ENCODE peak calls at places on chromosomes 6 and 20, in four cellular contexts. T is small intestine, O is hepatocyte, U is heart left ventricle. D is an unnamed sample.

GRCh38 chr20:36802326-36803223 is 29.0 kb upstream of the DSN1 start:
- DNase-seq in T (no peak), O (no peak), U (no peak), D (no peak)

GRCh38 chr6:93581371-93581770 is 162.0 kb upstream of the EPHA7 start:
- DNase-seq in T (no peak), O (no peak), U (no peak), D (no peak)

GRCh38 chr6:40312213-40313015 is 274.8 kb downstream of the LRFN2 start:
- DNase-seq in T (no peak), O (no peak), U (no peak), D (no peak)

GRCh38 chr20:739736-740135 is 28.6 kb downstream of the SLC52A3 start:
- DNase-seq in T (no peak), O (no peak), U (no peak), D (no peak)

GRCh38 chr6:31947864-31948263 is 2.0 kb downstream of the CFB start:
- DNase-seq in T (no peak), O (no peak), U (no peak), D (no peak)

GRCh38 chr20:17721802-17722486 is 22.2 kb downstream of the BANF2 start:
- DNase-seq in T (peak; percentile 86), O (peak; percentile 69), U (no peak), D (no peak)

GRCh38 chr6:22194188-22194921 is 102.5 kb downstream of the PRL start:
- DNase-seq in T (no peak), O (no peak), U (no peak), D (peak; percentile 15)

GRCh38 chr6:109194770-109195169 is 99.5 kb downstream of the CEP57L1 start:
- DNase-seq in T (peak; percentile 20), O (peak; percentile 8), U (no peak), D (no peak)

GRCh38 chr20:51955756-51956155 is 153.4 kb upstream of the SALL4 start:
- DNase-seq in T (no peak), O (no peak), U (no peak), D (peak; percentile 62)

GRCh38 chr20:57322476-57322875 is 7.1 kb upstream of the SPO11 start:
- DNase-seq in T (no peak), O (no peak), U (no peak), D (no peak)

GRCh38 chr6:113632220-113632864 is 224.8 kb upstream of the MARCKS start:
- DNase-seq in T (peak; percentile 79), O (peak; percentile 78), U (peak; percentile 27), D (peak; percentile 87)

GRCh38 chr6:16669227-16669626 is 92.0 kb downstream of the ATXN1 start:
- DNase-seq in T (peak; percentile 50), O (no peak), U (no peak), D (peak; percentile 62)

GRCh38 chr6:119148102-119148824 is 69.8 kb upstream of the FAM184A start:
- DNase-seq in T (peak; percentile 68), O (peak; percentile 71), U (no peak), D (peak; percentile 92)

GRCh38 chr6:85868685-85869084 is 226.0 kb upstream of the SYNCRIP start:
- DNase-seq in T (no peak), O (no peak), U (no peak), D (no peak)

GRCh38 chr6:137277971-137278602 is 58.9 kb upstream of the IFNGR1 start:
- DNase-seq in T (no peak), O (peak; percentile 45), U (no peak), D (peak; percentile 78)

GRCh38 chr6:133995296-133995695 is 42.3 kb downstream of the TBPL1 start:
- DNase-seq in T (no peak), O (no peak), U (no peak), D (peak; percentile 30)

GRCh38 chr20:35277531-35278395 is at the start of gene MMP24OS:
- DNase-seq in T (peak; percentile 95), O (peak; percentile 95), U (peak; percentile 95), D (peak; percentile 96)

GRCh38 chr6:21593927-21594421 is 423 bp downstream of the SOX4 start:
- DNase-seq in T (peak; percentile 61), O (peak; percentile 57), U (peak; percentile 41), D (peak; percentile 69)

GRCh38 chr6:14192186-14192788 is 74.7 kb downstream of the CD83 start:
- DNase-seq in T (no peak), O (no peak), U (no peak), D (no peak)

GRCh38 chr20:31568773-31569162 is 36.3 kb upstream of the ID1 start:
- DNase-seq in T (no peak), O (peak; percentile 48), U (no peak), D (no peak)

GRCh38 chr20:31567380-31567720 is 37.7 kb upstream of the ID1 start:
- DNase-seq in T (no peak), O (no peak), U (no peak), D (no peak)

GRCh38 chr20:31569163-31570020 is 35.7 kb upstream of the ID1 start:
- DNase-seq in T (peak; percentile 68), O (peak; percentile 80), U (peak; percentile 42), D (peak; percentile 80)

GRCh38 chr20:31566658-31567379 is 38.3 kb upstream of the ID1 start:
- DNase-seq in T (peak; percentile 71), O (peak; percentile 86), U (no peak), D (no peak)

GRCh38 chr20:31568041-31568731 is 36.9 kb upstream of the ID1 start:
- DNase-seq in T (no peak), O (no peak), U (no peak), D (peak; percentile 56)
- H3K36me3 ChIP-seq in T (peaks cover 2% of the 10 kb centered on the region), O (no peaks in the 10 kb centered on the region), U (no peaks in the 10 kb centered on the region), D (peaks cover 51% of the 10 kb centered on the region)

GRCh38 chr6:157525292-157525889 is 144.4 kb downstream of the ZDHHC14 start:
- DNase-seq in T (no peak), O (no peak), U (no peak), D (no peak)
- H3K4me1 ChIP-seq in T (no peaks in the 10 kb centered on the region), O (peaks cover 13% of the 10 kb centered on the region), U (peaks cover 14% of the 10 kb centered on the region), D (peaks cover 25% of the 10 kb centered on the region)

GRCh38 chr6:54041239-54041638 is 70.0 kb upstream of the MLIP start:
- DNase-seq in T (no peak), O (no peak), U (no peak), D (no peak)
- H3K36me3 ChIP-seq in T (no peaks in the 10 kb centered on the region), O (no peaks in the 10 kb centered on the region), U (no peaks in the 10 kb centered on the region), D (no peaks in the 10 kb centered on the region)

GRCh38 chr6:52558266-52559000 is 18.4 kb downstream of the TRAM2 start:
- DNase-seq in T (no peak), O (no peak), U (no peak), D (no peak)
- H3K4me1 ChIP-seq in T (no peaks in the 10 kb centered on the region), O (peaks cover 9% of the 10 kb centered on the region), U (peaks cover 50% of the 10 kb centered on the region), D (peaks cover 72% of the 10 kb centered on the region)

DNA sequence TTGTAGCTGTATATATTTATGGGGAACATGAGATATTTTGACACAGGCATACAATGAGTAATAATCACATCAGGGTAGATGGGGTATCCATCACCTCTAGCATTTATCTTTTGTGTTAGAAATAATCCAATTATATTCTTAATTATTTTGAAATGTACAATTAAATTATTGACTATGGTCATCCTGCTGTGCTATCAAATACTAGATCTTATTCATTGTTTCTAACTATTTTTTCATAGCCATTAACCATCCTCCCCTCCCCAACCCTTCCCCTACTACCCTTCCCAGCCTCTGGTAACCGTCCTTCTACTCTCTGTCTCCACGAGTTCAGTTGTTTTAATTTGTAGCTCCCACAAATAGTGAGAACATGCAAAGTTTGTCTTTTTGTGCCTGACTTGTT is 28.5 kb downstream of the NKX2-4 start:
- DNase-seq in T (no peak), O (no peak), U (no peak), D (no peak)
- H3K36me3 ChIP-seq in T (peaks cover 6% of the 10 kb centered on the region), O (no peaks in the 10 kb centered on the region), U (peaks cover 20% of the 10 kb centered on the region), D (peaks cover 58% of the 10 kb centered on the region)

GRCh38 chr6:33695451-33695855 is 16.0 kb downstream of the UQCC2 start:
- DNase-seq in T (no peak), O (no peak), U (no peak), D (no peak)
- H3K4me1 ChIP-seq in T (no peaks in the 10 kb centered on the region), O (peaks cover 11% of the 10 kb centered on the region), U (peaks cover 92% of the 10 kb centered on the region), D (peaks cover 51% of the 10 kb centered on the region)

GRCh38 chr20:62282877-62283503 is 19.8 kb upstream of the ADRM1 start:
- DNase-seq in T (no peak), O (no peak), U (peak; percentile 86), D (no peak)
- H3K36me3 ChIP-seq in T (peaks cover 29% of the 10 kb centered on the region), O (no peaks in the 10 kb centered on the region), U (peaks cover 14% of the 10 kb centered on the region), D (peaks cover 76% of the 10 kb centered on the region)

GRCh38 chr6:152124432-152125074 is 317.1 kb downstream of the ESR1 start:
- DNase-seq in T (peak; percentile 25), O (peak; percentile 54), U (no peak), D (peak; percentile 84)

GRCh38 chr6:152123076-152123475 is 315.6 kb downstream of the ESR1 start:
- DNase-seq in T (no peak), O (no peak), U (no peak), D (no peak)

GRCh38 chr6:152130441-152130840 is 323.0 kb downstream of the ESR1 start:
- DNase-seq in T (no peak), O (no peak), U (no peak), D (peak; percentile 49)

GRCh38 chr6:152129606-152130249 is 322.2 kb downstream of the ESR1 start:
- DNase-seq in T (peak; percentile 23), O (no peak), U (no peak), D (peak; percentile 34)

DNA sequence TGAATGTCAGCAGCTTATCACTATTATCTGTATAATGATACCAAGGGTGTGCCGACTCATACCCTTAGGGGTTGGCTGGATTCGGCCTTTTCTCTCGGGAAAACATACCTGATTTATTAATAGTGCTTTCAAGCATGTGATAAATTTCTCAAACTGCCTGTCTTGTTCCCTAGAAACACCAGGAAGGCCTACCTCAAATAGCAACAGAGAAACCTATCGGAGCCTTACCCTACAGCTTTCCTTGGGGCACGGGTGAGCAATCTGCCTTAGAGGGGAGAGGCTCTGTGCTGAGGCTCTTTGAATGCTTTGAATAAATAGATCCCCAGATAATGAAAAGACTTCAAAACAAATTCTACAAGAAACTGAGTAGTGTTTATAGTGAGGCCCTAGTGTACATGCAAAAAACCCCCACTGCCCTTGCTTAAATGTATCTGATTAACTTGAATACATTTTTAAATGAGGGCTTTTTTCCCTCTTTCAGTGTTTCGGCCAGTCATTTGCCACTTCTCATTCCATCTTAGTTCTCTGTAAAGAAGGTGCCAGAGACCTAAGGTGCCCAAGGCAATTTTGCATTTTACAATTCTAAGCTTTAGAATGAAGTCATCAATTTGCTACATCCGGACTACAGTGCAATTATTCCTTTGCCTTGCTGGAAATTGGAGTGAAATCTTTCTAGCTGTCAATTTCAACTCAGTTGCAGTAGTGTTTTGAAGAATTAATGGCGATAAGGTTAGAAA is 320.1 kb downstream of the ESR1 start:
- DNase-seq in T (no peak), O (no peak), U (no peak), D (no peak)
- H3K4me1 ChIP-seq in T (no peaks in the 10 kb centered on the region), O (no peaks in the 10 kb centered on the region), U (peaks cover 53% of the 10 kb centered on the region), D (peaks cover 19% of the 10 kb centered on the region)

DNA sequence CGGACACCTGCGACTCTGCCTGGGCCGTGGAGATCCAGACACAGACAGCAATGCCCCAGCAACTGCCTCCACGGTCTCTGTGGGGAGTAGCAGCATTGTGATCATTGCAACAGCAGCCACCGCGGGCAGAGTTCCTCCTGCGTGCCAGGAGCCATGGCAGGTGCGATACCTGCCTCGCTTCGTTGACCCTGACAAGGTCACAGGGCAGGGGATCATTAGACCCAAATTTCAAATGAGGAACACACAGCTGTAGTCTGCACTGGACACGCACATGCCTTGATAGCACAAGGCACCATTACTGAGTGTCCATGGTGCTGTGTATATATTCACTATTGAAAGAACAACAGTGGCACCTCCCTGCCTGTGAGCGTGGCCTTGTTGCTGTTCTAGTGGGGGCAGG is 60.0 kb upstream of the RPS6KA2 start:
- DNase-seq in T (no peak), O (no peak), U (no peak), D (no peak)
- H3K36me3 ChIP-seq in T (no peaks in the 10 kb centered on the region), O (no peaks in the 10 kb centered on the region), U (no peaks in the 10 kb centered on the region), D (no peaks in the 10 kb centered on the region)

D was measured in adipocyte.